ENCODE peak calls at places on chromosome 10, in nine cellular contexts. K is psoas muscle, E is tibial nerve, M is stomach, R is uterus, Z is heart left ventricle, G is hepatocyte, Y is lower lobe of right lung, D is H9. L is an unnamed sample.

GRCh38 chr10:71338728-71339495 is 19.9 kb downstream of the SLC29A3 start:
- DNase-seq in K (no peak), E (no peak), M (peak; percentile 47), R (no peak), Z (no peak), G (peak; percentile 55), Y (no peak), D (no peak), L (no peak)

GRCh38 chr10:87585565-87586514 is 73.8 kb upstream of the PAPSS2 start:
- DNase-seq in K (no peak), E (no peak), M (peak; percentile 37), R (no peak), Z (no peak), G (peak; percentile 86), Y (no peak), D (no peak), L (peak; percentile 39)

GRCh38 chr10:119450606-119451304 is 91.8 kb downstream of the RGS10 start:
- DNase-seq in K (no peak), E (no peak), M (no peak), R (no peak), Z (peak; percentile 52), G (no peak), Y (peak; percentile 37), D (no peak), L (no peak)

GRCh38 chr10:47027108-47027811 is 116.0 kb downstream of the PTPN20 start:
- DNase-seq in K (peak; percentile 11), E (no peak), M (peak; percentile 10), R (no peak), Z (peak; percentile 23), G (no peak), Y (peak; percentile 34), D (peak; percentile 15), L (peak; percentile 7)

GRCh38 chr10:125039354-125039769 is 97.4 kb downstream of the ZRANB1 start:
- DNase-seq in K (no peak), E (no peak), M (no peak), R (no peak), Z (no peak), G (no peak), Y (peak; percentile 43), D (no peak), L (no peak)

GRCh38 chr10:3042589-3042988 is 24.8 kb upstream of the PFKP start:
- DNase-seq in K (no peak), E (no peak), M (no peak), R (no peak), Z (no peak), G (no peak), Y (no peak), D (no peak), L (no peak)

GRCh38 chr10:33134011-33134751 is 176.2 kb upstream of the ITGB1 start:
- DNase-seq in K (peak; percentile 38), E (no peak), M (no peak), R (no peak), Z (no peak), G (peak; percentile 82), Y (peak; percentile 69), D (no peak), L (peak; percentile 72)

GRCh38 chr10:46050956-46051355 is 4.9 kb upstream of the MSMB start:
- DNase-seq in K (no peak), E (no peak), M (no peak), R (no peak), Z (no peak), G (no peak), Y (no peak), D (no peak), L (no peak)

GRCh38 chr10:11517150-11517549 is 94.3 kb downstream of the USP6NL start:
- DNase-seq in K (no peak), E (no peak), M (no peak), R (no peak), Z (no peak), G (no peak), Y (no peak), D (no peak), L (no peak)

GRCh38 chr10:68981074-68981473 is 7.5 kb upstream of the KIFBP start:
- DNase-seq in K (no peak), E (no peak), M (no peak), R (no peak), Z (no peak), G (peak; percentile 34), Y (no peak), D (no peak), L (no peak)

GRCh38 chr10:74079914-74080590 is 70.6 kb downstream of the AP3M1 start:
- DNase-seq in K (no peak), E (no peak), M (no peak), R (no peak), Z (no peak), G (no peak), Y (no peak), D (no peak), L (no peak)

GRCh38 chr10:7826971-7827370 is 8.7 kb downstream of the TAF3 start:
- DNase-seq in K (no peak), E (no peak), M (no peak), R (no peak), Z (no peak), G (peak; percentile 46), Y (no peak), D (peak; percentile 49), L (no peak)

GRCh38 chr10:80200259-80200658 is 5.1 kb downstream of the ANXA11 start:
- DNase-seq in K (no peak), E (no peak), M (no peak), R (no peak), Z (no peak), G (no peak), Y (no peak), D (no peak), L (no peak)

GRCh38 chr10:80197972-80198591 is 7.3 kb downstream of the ANXA11 start:
- DNase-seq in K (peak; percentile 46), E (no peak), M (peak; percentile 52), R (no peak), Z (peak; percentile 61), G (no peak), Y (peak; percentile 50), D (no peak), L (no peak)

GRCh38 chr10:80200687-80201086 is 4.7 kb downstream of the ANXA11 start:
- DNase-seq in K (no peak), E (no peak), M (no peak), R (no peak), Z (no peak), G (no peak), Y (no peak), D (no peak), L (no peak)

GRCh38 chr10:80201592-80202256 is 3.6 kb downstream of the ANXA11 start:
- DNase-seq in K (peak; percentile 51), E (no peak), M (peak; percentile 62), R (no peak), Z (peak; percentile 61), G (no peak), Y (peak; percentile 70), D (no peak), L (peak; percentile 58)

GRCh38 chr10:80199828-80200227 is 5.5 kb downstream of the ANXA11 start:
- DNase-seq in K (peak; percentile 49), E (peak; percentile 66), M (peak; percentile 41), R (no peak), Z (no peak), G (peak; percentile 63), Y (no peak), D (no peak), L (peak; percentile 52)
- TF ChIP-seq CTCF in K (peak; percentile 24), E (peak; percentile 46), M (peak; percentile 8), R (no peak), Z (peak; percentile 19), G (no peak), Y (peak; percentile 34), D (no peak), L (peak; percentile 61)

DNA sequence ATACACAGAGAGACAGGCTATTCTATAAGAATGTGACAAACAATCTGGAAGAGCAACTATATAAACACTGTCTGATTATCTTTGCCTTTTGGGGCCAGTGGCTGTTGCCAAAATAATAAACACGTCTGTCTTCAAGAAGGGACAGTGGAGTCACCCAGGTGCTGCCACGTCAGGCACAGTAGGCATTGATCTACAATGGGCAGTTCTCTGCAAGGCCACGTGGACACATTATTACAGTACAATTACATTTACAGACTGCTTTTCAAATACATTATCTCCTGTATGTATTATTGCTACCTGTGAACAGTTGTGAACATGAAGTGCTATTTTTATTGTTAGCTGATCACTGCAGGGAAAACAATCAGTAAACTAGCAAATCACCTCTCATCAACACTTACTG is 14.0 kb downstream of the DNMBP start:
- DNase-seq in K (no peak), E (no peak), M (no peak), R (no peak), Z (no peak), G (no peak), Y (no peak), D (no peak), L (peak; percentile 20)
- H3K4me1 ChIP-seq in K (peaks cover 66% of the 10 kb centered on the region), E (peaks cover 9% of the 10 kb centered on the region), M (peaks cover 57% of the 10 kb centered on the region), R (peaks cover 6% of the 10 kb centered on the region), Z (peaks cover 30% of the 10 kb centered on the region), G (peaks cover 42% of the 10 kb centered on the region), Y (peaks cover 35% of the 10 kb centered on the region), D (no peaks in the 10 kb centered on the region), L (peaks cover 3% of the 10 kb centered on the region)

GRCh38 chr10:17617031-17617911 is at the start of gene HACD1:
- DNase-seq in K (peak; percentile 68), E (peak; percentile 9), M (peak; percentile 75), R (peak; percentile 48), Z (peak; percentile 86), G (peak; percentile 80), Y (peak; percentile 85), D (peak; percentile 89), L (peak; percentile 73)
- TF ChIP-seq CTCF in K (peak; percentile 2), E (no peak), M (peak; percentile 7), R (no peak), Z (no peak), G (peak; percentile 16), Y (peak; percentile 28), D (peak; percentile 41), L (peak; percentile 13)

GRCh38 chr10:58016614-58017013 is 251.1 kb downstream of the IPMK start:
- DNase-seq in K (no peak), E (no peak), M (no peak), R (no peak), Z (no peak), G (no peak), Y (no peak), D (peak; percentile 30), L (no peak)

GRCh38 chr10:58013406-58013805 is 254.3 kb downstream of the IPMK start:
- DNase-seq in K (no peak), E (no peak), M (no peak), R (no peak), Z (no peak), G (no peak), Y (no peak), D (no peak), L (no peak)

GRCh38 chr10:58017719-58018367 is 249.9 kb downstream of the IPMK start:
- DNase-seq in K (no peak), E (no peak), M (no peak), R (no peak), Z (no peak), G (no peak), Y (no peak), D (no peak), L (no peak)

GRCh38 chr10:58010076-58010475 is 257.6 kb downstream of the IPMK start:
- DNase-seq in K (no peak), E (no peak), M (no peak), R (no peak), Z (no peak), G (no peak), Y (no peak), D (no peak), L (no peak)

DNA sequence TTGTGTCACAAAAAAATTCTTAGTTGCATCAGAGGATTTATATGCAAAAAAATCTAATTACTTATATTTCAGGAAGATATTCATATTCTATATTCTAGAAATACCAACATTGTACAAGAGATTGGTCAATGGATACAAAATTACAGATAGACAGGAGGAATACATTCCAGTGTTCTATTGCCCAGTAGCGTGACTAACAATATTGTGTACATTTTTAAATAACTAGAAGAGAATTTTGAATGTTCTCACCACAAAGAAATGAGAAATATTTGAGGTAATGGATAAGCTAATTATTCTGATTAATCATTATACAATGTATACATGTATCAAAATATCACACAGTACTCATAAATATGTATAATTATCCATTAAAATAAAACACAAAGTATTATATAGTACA is 253.3 kb downstream of the IPMK start:
- DNase-seq in K (no peak), E (no peak), M (no peak), R (no peak), Z (no peak), G (no peak), Y (no peak), D (no peak), L (no peak)
- H3K4me1 ChIP-seq in K (no peaks in the 10 kb centered on the region), E (no peaks in the 10 kb centered on the region), M (no peaks in the 10 kb centered on the region), R (no peaks in the 10 kb centered on the region), Z (peaks cover 4% of the 10 kb centered on the region), G (no peaks in the 10 kb centered on the region), Y (no peaks in the 10 kb centered on the region), D (no peaks in the 10 kb centered on the region), L (no peaks in the 10 kb centered on the region)

L was measured in transverse colon.